ENCODE peak calls at places on chromosomes 1 and 21, in ten cellular contexts. One of them, this sample, is unnamed.
A peak's percentile ranks its signal among the peaks of the same experiment; 100 is the strongest.

GRCh38 chr1:34603594-34603993 is 151.3 kb upstream of the GJB5 start:
- DNase-seq in caudate nucleus: no peak
- DNase-seq in AG04450: no peak
- DNase-seq in body of pancreas: no peak
- DNase-seq in stimulated activated CD8-positive, alpha-beta memory T cell treated with anti-CD3 and anti-CD28 coated beads, Interleukin-4, amount 100 ng/mL, for 24 hours: no peak
- DNase-seq in stomach: no peak
- DNase-seq in heart left ventricle: no peak
- DNase-seq in mesendoderm: no peak
- DNase-seq in HFF-Myc: no peak
- DNase-seq in GM12864: no peak
- DNase-seq in this sample: no peak

GRCh38 chr1:51875291-51875772 is 3.2 kb downstream of the NRDC start:
- DNase-seq in caudate nucleus: no peak
- DNase-seq in AG04450: no peak
- DNase-seq in body of pancreas: no peak
- DNase-seq in stimulated activated CD8-positive, alpha-beta memory T cell treated with anti-CD3 and anti-CD28 coated beads, Interleukin-4, amount 100 ng/mL, for 24 hours: no peak
- DNase-seq in stomach: no peak
- DNase-seq in heart left ventricle: no peak
- DNase-seq in mesendoderm: no peak
- DNase-seq in HFF-Myc: no peak
- DNase-seq in GM12864: no peak
- DNase-seq in this sample: no peak

GRCh38 chr1:150876111-150876434 is 326 bp downstream of the ARNT start:
- DNase-seq in caudate nucleus: peak; percentile 49
- DNase-seq in AG04450: peak; percentile 32
- DNase-seq in body of pancreas: no peak
- DNase-seq in stimulated activated CD8-positive, alpha-beta memory T cell treated with anti-CD3 and anti-CD28 coated beads, Interleukin-4, amount 100 ng/mL, for 24 hours: no peak
- DNase-seq in stomach: peak; percentile 61
- DNase-seq in heart left ventricle: no peak
- DNase-seq in mesendoderm: peak; percentile 82
- DNase-seq in HFF-Myc: peak; percentile 14
- DNase-seq in GM12864: peak; percentile 13
- DNase-seq in this sample: no peak

GRCh38 chr1:216168481-216169005 is 254.7 kb downstream of the USH2A start:
- DNase-seq in caudate nucleus: no peak
- DNase-seq in AG04450: no peak
- DNase-seq in body of pancreas: no peak
- DNase-seq in stimulated activated CD8-positive, alpha-beta memory T cell treated with anti-CD3 and anti-CD28 coated beads, Interleukin-4, amount 100 ng/mL, for 24 hours: no peak
- DNase-seq in stomach: no peak
- DNase-seq in heart left ventricle: no peak
- DNase-seq in mesendoderm: no peak
- DNase-seq in HFF-Myc: no peak
- DNase-seq in GM12864: no peak
- DNase-seq in this sample: no peak

GRCh38 chr1:159207774-159208459 is 3.2 kb downstream of the ACKR1 start:
- DNase-seq in caudate nucleus: peak; percentile 43
- DNase-seq in AG04450: no peak
- DNase-seq in body of pancreas: no peak
- DNase-seq in stimulated activated CD8-positive, alpha-beta memory T cell treated with anti-CD3 and anti-CD28 coated beads, Interleukin-4, amount 100 ng/mL, for 24 hours: no peak
- DNase-seq in stomach: no peak
- DNase-seq in heart left ventricle: no peak
- DNase-seq in mesendoderm: peak; percentile 52
- DNase-seq in HFF-Myc: no peak
- DNase-seq in GM12864: no peak
- DNase-seq in this sample: no peak

GRCh38 chr21:31731112-31731801 is 661 bp downstream of the SCAF4 start:
- DNase-seq in caudate nucleus: no peak
- DNase-seq in AG04450: no peak
- DNase-seq in body of pancreas: peak; percentile 47
- DNase-seq in stimulated activated CD8-positive, alpha-beta memory T cell treated with anti-CD3 and anti-CD28 coated beads, Interleukin-4, amount 100 ng/mL, for 24 hours: peak; percentile 28
- DNase-seq in stomach: peak; percentile 40
- DNase-seq in heart left ventricle: peak; percentile 54
- DNase-seq in mesendoderm: peak; percentile 72
- DNase-seq in HFF-Myc: no peak
- DNase-seq in GM12864: no peak
- DNase-seq in this sample: peak; percentile 40

GRCh38 chr1:181541947-181542346 is 58.6 kb downstream of the CACNA1E start:
- DNase-seq in caudate nucleus: no peak
- DNase-seq in AG04450: no peak
- DNase-seq in body of pancreas: no peak
- DNase-seq in stimulated activated CD8-positive, alpha-beta memory T cell treated with anti-CD3 and anti-CD28 coated beads, Interleukin-4, amount 100 ng/mL, for 24 hours: no peak
- DNase-seq in stomach: no peak
- DNase-seq in heart left ventricle: peak; percentile 38
- DNase-seq in mesendoderm: peak; percentile 26
- DNase-seq in HFF-Myc: no peak
- DNase-seq in GM12864: no peak
- DNase-seq in this sample: no peak

GRCh38 chr21:37580690-37581089 is 214.1 kb downstream of the DYRK1A start:
- DNase-seq in caudate nucleus: no peak
- DNase-seq in AG04450: no peak
- DNase-seq in body of pancreas: no peak
- DNase-seq in stimulated activated CD8-positive, alpha-beta memory T cell treated with anti-CD3 and anti-CD28 coated beads, Interleukin-4, amount 100 ng/mL, for 24 hours: no peak
- DNase-seq in stomach: no peak
- DNase-seq in heart left ventricle: no peak
- DNase-seq in mesendoderm: no peak
- DNase-seq in HFF-Myc: no peak
- DNase-seq in GM12864: no peak
- DNase-seq in this sample: no peak

This sample was measured in GM19239.